ENCODE peak calls at places on chromosomes 1 and 21, in ten cellular contexts. One of them, this sample, is unnamed.

GRCh38 chr1:115867216-115867615 is 26.3 kb upstream of the NHLH2 start:
- DNase-seq in ureter: no peak
- DNase-seq in Caki2: peak; percentile 45
- DNase-seq in GM12865: no peak
- DNase-seq in NCI-H1092 treated with DMSO at 0.1 percent for 48 hours: no peak
- DNase-seq in T-helper 2 cell treated with Interferon-gamma antibody and Interleukin-4, amounts not matched to agents 5 μg/mL and 100 μg/mL, for 36 hours: no peak
- DNase-seq in AG08395: no peak
- DNase-seq in smooth muscle cell of the brain vasculature: no peak
- DNase-seq in germinal center: no peak
- DNase-seq in GM12892: no peak
- DNase-seq in this sample: no peak

GRCh38 chr1:117112063-117112462 is 9.5 kb downstream of the TRIM45 start:
- DNase-seq in AG08395: no peak
- DNase-seq in NCI-H1092 treated with DMSO at 0.1 percent for 48 hours: no peak
- DNase-seq in GM12865: no peak
- DNase-seq in smooth muscle cell of the brain vasculature: no peak
- DNase-seq in GM12892: no peak
- DNase-seq in Caki2: no peak
- DNase-seq in ureter: no peak
- DNase-seq in germinal center: no peak
- DNase-seq in T-helper 2 cell treated with Interferon-gamma antibody and Interleukin-4, amounts not matched to agents 5 μg/mL and 100 μg/mL, for 36 hours: no peak
- DNase-seq in this sample: no peak

GRCh38 chr21:36482181-36482580 is 2.3 kb upstream of the CLDN14 start:
- DNase-seq in GM12865: no peak
- DNase-seq in Caki2: no peak
- DNase-seq in germinal center: no peak
- DNase-seq in NCI-H1092 treated with DMSO at 0.1 percent for 48 hours: no peak
- DNase-seq in AG08395: no peak
- DNase-seq in smooth muscle cell of the brain vasculature: no peak
- DNase-seq in ureter: no peak
- DNase-seq in T-helper 2 cell treated with Interferon-gamma antibody and Interleukin-4, amounts not matched to agents 5 μg/mL and 100 μg/mL, for 36 hours: no peak
- DNase-seq in GM12892: no peak
- DNase-seq in this sample: no peak

GRCh38 chr1:110102081-110102480 is 10.2 kb upstream of the UBL4B start:
- DNase-seq in smooth muscle cell of the brain vasculature: no peak
- DNase-seq in Caki2: no peak
- DNase-seq in GM12892: no peak
- DNase-seq in ureter: no peak
- DNase-seq in GM12865: peak; percentile 60
- DNase-seq in AG08395: no peak
- DNase-seq in NCI-H1092 treated with DMSO at 0.1 percent for 48 hours: no peak
- DNase-seq in germinal center: peak; percentile 20
- DNase-seq in T-helper 2 cell treated with Interferon-gamma antibody and Interleukin-4, amounts not matched to agents 5 μg/mL and 100 μg/mL, for 36 hours: no peak
- DNase-seq in this sample: no peak

GRCh38 chr1:87999852-88000251 is 671.2 kb downstream of the LMO4 start:
- DNase-seq in germinal center: no peak
- DNase-seq in GM12865: no peak
- DNase-seq in Caki2: no peak
- DNase-seq in GM12892: no peak
- DNase-seq in AG08395: no peak
- DNase-seq in NCI-H1092 treated with DMSO at 0.1 percent for 48 hours: no peak
- DNase-seq in smooth muscle cell of the brain vasculature: no peak
- DNase-seq in ureter: no peak
- DNase-seq in T-helper 2 cell treated with Interferon-gamma antibody and Interleukin-4, amounts not matched to agents 5 μg/mL and 100 μg/mL, for 36 hours: no peak
- DNase-seq in this sample: no peak

GRCh38 chr21:45363921-45364463 is 41.0 kb upstream of the COL18A1 start:
- DNase-seq in Caki2: peak; percentile 98
- DNase-seq in AG08395: peak; percentile 95
- DNase-seq in GM12892: peak; percentile 62
- DNase-seq in smooth muscle cell of the brain vasculature: peak; percentile 94
- DNase-seq in germinal center: no peak
- DNase-seq in GM12865: peak; percentile 46
- DNase-seq in ureter: peak; percentile 84
- DNase-seq in T-helper 2 cell treated with Interferon-gamma antibody and Interleukin-4, amounts not matched to agents 5 μg/mL and 100 μg/mL, for 36 hours: peak; percentile 56
- DNase-seq in NCI-H1092 treated with DMSO at 0.1 percent for 48 hours: no peak
- DNase-seq in this sample: peak; percentile 91

GRCh38 chr1:212488436-212489283 is 55.9 kb downstream of the NENF start:
- DNase-seq in AG08395: peak; percentile 37
- DNase-seq in germinal center: no peak
- DNase-seq in ureter: peak; percentile 65
- DNase-seq in Caki2: peak; percentile 96
- DNase-seq in NCI-H1092 treated with DMSO at 0.1 percent for 48 hours: no peak
- DNase-seq in GM12892: no peak
- DNase-seq in smooth muscle cell of the brain vasculature: no peak
- DNase-seq in GM12865: peak; percentile 81
- DNase-seq in T-helper 2 cell treated with Interferon-gamma antibody and Interleukin-4, amounts not matched to agents 5 μg/mL and 100 μg/mL, for 36 hours: peak; percentile 10
- DNase-seq in this sample: no peak

GRCh38 chr1:38221006-38221649 is 174.5 kb upstream of the POU3F1 start:
- DNase-seq in smooth muscle cell of the brain vasculature: no peak
- DNase-seq in GM12865: no peak
- DNase-seq in NCI-H1092 treated with DMSO at 0.1 percent for 48 hours: no peak
- DNase-seq in GM12892: no peak
- DNase-seq in Caki2: no peak
- DNase-seq in T-helper 2 cell treated with Interferon-gamma antibody and Interleukin-4, amounts not matched to agents 5 μg/mL and 100 μg/mL, for 36 hours: no peak
- DNase-seq in ureter: no peak
- DNase-seq in AG08395: peak; percentile 95
- DNase-seq in germinal center: no peak
- DNase-seq in this sample: no peak

GRCh38 chr1:198601936-198602889 is 36.6 kb upstream of the PTPRC start:
- DNase-seq in smooth muscle cell of the brain vasculature: no peak
- DNase-seq in GM12865: peak; percentile 57
- DNase-seq in ureter: no peak
- DNase-seq in NCI-H1092 treated with DMSO at 0.1 percent for 48 hours: no peak
- DNase-seq in germinal center: no peak
- DNase-seq in AG08395: peak; percentile 74
- DNase-seq in GM12892: no peak
- DNase-seq in T-helper 2 cell treated with Interferon-gamma antibody and Interleukin-4, amounts not matched to agents 5 μg/mL and 100 μg/mL, for 36 hours: no peak
- DNase-seq in Caki2: no peak
- DNase-seq in this sample: no peak

GRCh38 chr1:212607206-212607923 is 1.2 kb upstream of the ATF3 start:
- DNase-seq in germinal center: peak; percentile 16
- DNase-seq in smooth muscle cell of the brain vasculature: no peak
- DNase-seq in Caki2: no peak
- DNase-seq in ureter: peak; percentile 56
- DNase-seq in NCI-H1092 treated with DMSO at 0.1 percent for 48 hours: peak; percentile 39
- DNase-seq in GM12865: peak; percentile 80
- DNase-seq in GM12892: peak; percentile 33
- DNase-seq in T-helper 2 cell treated with Interferon-gamma antibody and Interleukin-4, amounts not matched to agents 5 μg/mL and 100 μg/mL, for 36 hours: peak; percentile 35
- DNase-seq in AG08395: no peak
- DNase-seq in this sample: no peak

GRCh38 chr1:192225266-192225665 is 67.0 kb downstream of the RGS18 start:
- DNase-seq in AG08395: no peak
- DNase-seq in ureter: no peak
- DNase-seq in germinal center: no peak
- DNase-seq in Caki2: no peak
- DNase-seq in GM12865: no peak
- DNase-seq in T-helper 2 cell treated with Interferon-gamma antibody and Interleukin-4, amounts not matched to agents 5 μg/mL and 100 μg/mL, for 36 hours: no peak
- DNase-seq in smooth muscle cell of the brain vasculature: no peak
- DNase-seq in NCI-H1092 treated with DMSO at 0.1 percent for 48 hours: no peak
- DNase-seq in GM12892: no peak
- DNase-seq in this sample: no peak

GRCh38 chr21:45364464-45365185 is 40.3 kb upstream of the COL18A1 start:
- DNase-seq in Caki2: peak; percentile 80
- DNase-seq in smooth muscle cell of the brain vasculature: no peak
- DNase-seq in germinal center: no peak
- DNase-seq in NCI-H1092 treated with DMSO at 0.1 percent for 48 hours: no peak
- DNase-seq in AG08395: no peak
- DNase-seq in ureter: no peak
- DNase-seq in GM12892: no peak
- DNase-seq in T-helper 2 cell treated with Interferon-gamma antibody and Interleukin-4, amounts not matched to agents 5 μg/mL and 100 μg/mL, for 36 hours: no peak
- DNase-seq in GM12865: no peak
- DNase-seq in this sample: peak; percentile 42

GRCh38 chr1:184287001-184287400 is 99.8 kb upstream of the C1orf21 start:
- DNase-seq in GM12865: no peak
- DNase-seq in NCI-H1092 treated with DMSO at 0.1 percent for 48 hours: no peak
- DNase-seq in GM12892: no peak
- DNase-seq in T-helper 2 cell treated with Interferon-gamma antibody and Interleukin-4, amounts not matched to agents 5 μg/mL and 100 μg/mL, for 36 hours: no peak
- DNase-seq in smooth muscle cell of the brain vasculature: no peak
- DNase-seq in Caki2: no peak
- DNase-seq in ureter: no peak
- DNase-seq in germinal center: no peak
- DNase-seq in AG08395: no peak
- DNase-seq in this sample: no peak

GRCh38 chr1:87024936-87025537 is 110.6 kb downstream of the HS2ST1 start:
- DNase-seq in ureter: no peak
- DNase-seq in NCI-H1092 treated with DMSO at 0.1 percent for 48 hours: peak; percentile 49
- DNase-seq in GM12892: no peak
- DNase-seq in smooth muscle cell of the brain vasculature: no peak
- DNase-seq in germinal center: peak; percentile 8
- DNase-seq in T-helper 2 cell treated with Interferon-gamma antibody and Interleukin-4, amounts not matched to agents 5 μg/mL and 100 μg/mL, for 36 hours: no peak
- DNase-seq in AG08395: peak; percentile 50
- DNase-seq in GM12865: peak; percentile 52
- DNase-seq in Caki2: peak; percentile 10
- DNase-seq in this sample: no peak

GRCh38 chr1:93846151-93846928 is 32.7 kb downstream of the DNTTIP2 start:
- DNase-seq in GM12865: peak; percentile 89
- DNase-seq in AG08395: peak; percentile 78
- DNase-seq in NCI-H1092 treated with DMSO at 0.1 percent for 48 hours: peak; percentile 89
- DNase-seq in Caki2: peak; percentile 80
- DNase-seq in T-helper 2 cell treated with Interferon-gamma antibody and Interleukin-4, amounts not matched to agents 5 μg/mL and 100 μg/mL, for 36 hours: peak; percentile 84
- DNase-seq in smooth muscle cell of the brain vasculature: peak; percentile 37
- DNase-seq in germinal center: peak; percentile 84
- DNase-seq in ureter: peak; percentile 90
- DNase-seq in GM12892: peak; percentile 63
- DNase-seq in this sample: no peak

GRCh38 chr1:232635778-232636356 is 5.9 kb upstream of the SIPA1L2 start:
- DNase-seq in AG08395: peak; percentile 54
- DNase-seq in GM12892: peak; percentile 7
- DNase-seq in NCI-H1092 treated with DMSO at 0.1 percent for 48 hours: peak; percentile 77
- DNase-seq in Caki2: peak; percentile 39
- DNase-seq in smooth muscle cell of the brain vasculature: no peak
- DNase-seq in germinal center: peak; percentile 51
- DNase-seq in T-helper 2 cell treated with Interferon-gamma antibody and Interleukin-4, amounts not matched to agents 5 μg/mL and 100 μg/mL, for 36 hours: no peak
- DNase-seq in GM12865: peak; percentile 54
- DNase-seq in ureter: no peak
- DNase-seq in this sample: no peak

GRCh38 chr1:183995322-183996035 is 42.0 kb downstream of the COLGALT2 start:
- DNase-seq in GM12892: no peak
- DNase-seq in germinal center: no peak
- DNase-seq in smooth muscle cell of the brain vasculature: no peak
- DNase-seq in NCI-H1092 treated with DMSO at 0.1 percent for 48 hours: no peak
- DNase-seq in T-helper 2 cell treated with Interferon-gamma antibody and Interleukin-4, amounts not matched to agents 5 μg/mL and 100 μg/mL, for 36 hours: no peak
- DNase-seq in GM12865: no peak
- DNase-seq in ureter: no peak
- DNase-seq in AG08395: no peak
- DNase-seq in Caki2: no peak
- DNase-seq in this sample: no peak

GRCh38 chr1:21680918-21681317 is 11.8 kb upstream of the RAP1GAP start:
- DNase-seq in Caki2: no peak
- DNase-seq in NCI-H1092 treated with DMSO at 0.1 percent for 48 hours: no peak
- DNase-seq in GM12865: no peak
- DNase-seq in T-helper 2 cell treated with Interferon-gamma antibody and Interleukin-4, amounts not matched to agents 5 μg/mL and 100 μg/mL, for 36 hours: no peak
- DNase-seq in ureter: no peak
- DNase-seq in smooth muscle cell of the brain vasculature: no peak
- DNase-seq in germinal center: no peak
- DNase-seq in GM12892: no peak
- DNase-seq in AG08395: peak; percentile 76
- DNase-seq in this sample: no peak

GRCh38 chr1:91791691-91792392 is 94.1 kb downstream of the TGFBR3 start:
- DNase-seq in Caki2: no peak
- DNase-seq in T-helper 2 cell treated with Interferon-gamma antibody and Interleukin-4, amounts not matched to agents 5 μg/mL and 100 μg/mL, for 36 hours: no peak
- DNase-seq in GM12892: no peak
- DNase-seq in GM12865: peak; percentile 42
- DNase-seq in ureter: no peak
- DNase-seq in NCI-H1092 treated with DMSO at 0.1 percent for 48 hours: no peak
- DNase-seq in smooth muscle cell of the brain vasculature: no peak
- DNase-seq in germinal center: no peak
- DNase-seq in AG08395: peak; percentile 48
- DNase-seq in this sample: no peak

GRCh38 chr1:156657161-156657970 is 15.4 kb downstream of the BCAN start:
- DNase-seq in GM12892: peak; percentile 84
- DNase-seq in smooth muscle cell of the brain vasculature: no peak
- DNase-seq in GM12865: peak; percentile 66
- DNase-seq in T-helper 2 cell treated with Interferon-gamma antibody and Interleukin-4, amounts not matched to agents 5 μg/mL and 100 μg/mL, for 36 hours: peak; percentile 64
- DNase-seq in ureter: peak; percentile 81
- DNase-seq in germinal center: peak; percentile 82
- DNase-seq in AG08395: peak; percentile 86
- DNase-seq in NCI-H1092 treated with DMSO at 0.1 percent for 48 hours: peak; percentile 61
- DNase-seq in Caki2: no peak
- DNase-seq in this sample: no peak

GRCh38 chr1:1616045-1616821 is 933 bp downstream of the MIB2 start:
- DNase-seq in AG08395: peak; percentile 71
- DNase-seq in GM12892: no peak
- DNase-seq in smooth muscle cell of the brain vasculature: no peak
- DNase-seq in GM12865: peak; percentile 49
- DNase-seq in ureter: no peak
- DNase-seq in germinal center: peak; percentile 66
- DNase-seq in NCI-H1092 treated with DMSO at 0.1 percent for 48 hours: no peak
- DNase-seq in T-helper 2 cell treated with Interferon-gamma antibody and Interleukin-4, amounts not matched to agents 5 μg/mL and 100 μg/mL, for 36 hours: peak; percentile 38
- DNase-seq in Caki2: peak; percentile 19
- DNase-seq in this sample: no peak

GRCh38 chr1:211705439-211706205 is 30.2 kb upstream of the NEK2 start:
- DNase-seq in NCI-H1092 treated with DMSO at 0.1 percent for 48 hours: no peak
- DNase-seq in GM12865: no peak
- DNase-seq in GM12892: no peak
- DNase-seq in AG08395: no peak
- DNase-seq in smooth muscle cell of the brain vasculature: no peak
- DNase-seq in ureter: no peak
- DNase-seq in T-helper 2 cell treated with Interferon-gamma antibody and Interleukin-4, amounts not matched to agents 5 μg/mL and 100 μg/mL, for 36 hours: no peak
- DNase-seq in Caki2: no peak
- DNase-seq in germinal center: no peak
- DNase-seq in this sample: no peak

GRCh38 chr1:175116210-175116798 is 48.7 kb downstream of the TNN start:
- DNase-seq in T-helper 2 cell treated with Interferon-gamma antibody and Interleukin-4, amounts not matched to agents 5 μg/mL and 100 μg/mL, for 36 hours: no peak
- DNase-seq in smooth muscle cell of the brain vasculature: no peak
- DNase-seq in germinal center: no peak
- DNase-seq in GM12892: no peak
- DNase-seq in ureter: no peak
- DNase-seq in AG08395: no peak
- DNase-seq in NCI-H1092 treated with DMSO at 0.1 percent for 48 hours: no peak
- DNase-seq in Caki2: no peak
- DNase-seq in GM12865: no peak
- DNase-seq in this sample: no peak

GRCh38 chr1:235272851-235273250 is 55.1 kb downstream of the ARID4B start:
- DNase-seq in smooth muscle cell of the brain vasculature: no peak
- DNase-seq in T-helper 2 cell treated with Interferon-gamma antibody and Interleukin-4, amounts not matched to agents 5 μg/mL and 100 μg/mL, for 36 hours: no peak
- DNase-seq in Caki2: no peak
- DNase-seq in NCI-H1092 treated with DMSO at 0.1 percent for 48 hours: no peak
- DNase-seq in GM12892: no peak
- DNase-seq in GM12865: no peak
- DNase-seq in ureter: no peak
- DNase-seq in AG08395: no peak
- DNase-seq in germinal center: no peak
- DNase-seq in this sample: no peak

GRCh38 chr1:234647758-234648157 is 37.8 kb upstream of the IRF2BP2 start:
- DNase-seq in NCI-H1092 treated with DMSO at 0.1 percent for 48 hours: peak; percentile 59
- DNase-seq in ureter: no peak
- DNase-seq in Caki2: no peak
- DNase-seq in GM12892: no peak
- DNase-seq in T-helper 2 cell treated with Interferon-gamma antibody and Interleukin-4, amounts not matched to agents 5 μg/mL and 100 μg/mL, for 36 hours: no peak
- DNase-seq in GM12865: peak; percentile 23
- DNase-seq in AG08395: no peak
- DNase-seq in germinal center: no peak
- DNase-seq in smooth muscle cell of the brain vasculature: no peak
- DNase-seq in this sample: no peak

GRCh38 chr1:165284471-165284870 is 72.0 kb downstream of the LMX1A start:
- DNase-seq in T-helper 2 cell treated with Interferon-gamma antibody and Interleukin-4, amounts not matched to agents 5 μg/mL and 100 μg/mL, for 36 hours: no peak
- DNase-seq in AG08395: no peak
- DNase-seq in GM12892: no peak
- DNase-seq in GM12865: no peak
- DNase-seq in smooth muscle cell of the brain vasculature: no peak
- DNase-seq in Caki2: no peak
- DNase-seq in ureter: peak; percentile 45
- DNase-seq in germinal center: no peak
- DNase-seq in NCI-H1092 treated with DMSO at 0.1 percent for 48 hours: peak; percentile 73
- DNase-seq in this sample: no peak

GRCh38 chr1:1959840-1960479 is 40.9 kb upstream of the TMEM52 start:
- DNase-seq in Caki2: peak; percentile 74
- DNase-seq in NCI-H1092 treated with DMSO at 0.1 percent for 48 hours: peak; percentile 54
- DNase-seq in GM12892: peak; percentile 75
- DNase-seq in AG08395: peak; percentile 86
- DNase-seq in T-helper 2 cell treated with Interferon-gamma antibody and Interleukin-4, amounts not matched to agents 5 μg/mL and 100 μg/mL, for 36 hours: peak; percentile 54
- DNase-seq in GM12865: peak; percentile 59
- DNase-seq in ureter: peak; percentile 75
- DNase-seq in germinal center: peak; percentile 79
- DNase-seq in smooth muscle cell of the brain vasculature: no peak
- DNase-seq in this sample: no peak

GRCh38 chr1:206131037-206131436 is 13.8 kb upstream of the AVPR1B start:
- DNase-seq in AG08395: no peak
- DNase-seq in ureter: no peak
- DNase-seq in GM12865: no peak
- DNase-seq in smooth muscle cell of the brain vasculature: no peak
- DNase-seq in NCI-H1092 treated with DMSO at 0.1 percent for 48 hours: no peak
- DNase-seq in GM12892: no peak
- DNase-seq in Caki2: no peak
- DNase-seq in T-helper 2 cell treated with Interferon-gamma antibody and Interleukin-4, amounts not matched to agents 5 μg/mL and 100 μg/mL, for 36 hours: no peak
- DNase-seq in germinal center: no peak
- DNase-seq in this sample: no peak